ENCODE peak calls at places on chromosome 7, in five cellular contexts. D is HL-60, Z is GM23338, E is transverse colon, X is HepG2. L is an unnamed sample.

GRCh38 chr7:150356265-150356897 is 12.2 kb upstream of the REPIN1 start:
- DNase-seq in D (no peak), Z (peak; percentile 81), E (no peak), X (peak; percentile 49), L (no peak)

GRCh38 chr7:34759477-34760125 is 101.6 kb downstream of the NPSR1 start:
- DNase-seq in D (no peak), Z (peak; percentile 81), E (no peak), X (peak; percentile 61), L (peak; percentile 53)

GRCh38 chr7:156752371-156753297 is 112.1 kb downstream of the RNF32 start:
- DNase-seq in D (no peak), Z (peak; percentile 26), E (no peak), X (peak; percentile 7), L (no peak)

GRCh38 chr7:139618482-139619366 is 95.2 kb downstream of the CLEC2L start:
- DNase-seq in D (no peak), Z (peak; percentile 79), E (peak; percentile 35), X (peak; percentile 35), L (no peak)

GRCh38 chr7:120793213-120793936 is 64.6 kb downstream of the TSPAN12 start:
- DNase-seq in D (no peak), Z (no peak), E (no peak), X (no peak), L (no peak)

GRCh38 chr7:123057926-123058325 is 62.4 kb upstream of the TAS2R16 start:
- DNase-seq in D (no peak), Z (no peak), E (no peak), X (no peak), L (no peak)

GRCh38 chr7:113730309-113730955 is 188.4 kb downstream of the PPP1R3A start:
- DNase-seq in D (no peak), Z (no peak), E (no peak), X (no peak), L (no peak)

GRCh38 chr7:106618480-106618879 is 42.5 kb downstream of the CCDC71L start:
- DNase-seq in D (no peak), Z (no peak), E (no peak), X (no peak), L (no peak)

GRCh38 chr7:2016761-2017482 is 215.8 kb downstream of the MAD1L1 start:
- DNase-seq in D (no peak), Z (no peak), E (no peak), X (no peak), L (no peak)

GRCh38 chr7:94620703-94621118 is 35.2 kb downstream of the SGCE start:
- DNase-seq in D (peak; percentile 2), Z (no peak), E (peak; percentile 42), X (peak; percentile 82), L (peak; percentile 94)

GRCh38 chr7:110922906-110923305 is 168.0 kb upstream of the LRRN3 start:
- DNase-seq in D (no peak), Z (no peak), E (no peak), X (peak; percentile 6), L (no peak)

GRCh38 chr7:52917982-52918578 is 117.4 kb upstream of the POM121L12 start:
- DNase-seq in D (no peak), Z (peak; percentile 50), E (no peak), X (no peak), L (peak; percentile 2)

GRCh38 chr7:28389504-28390385 is 22.6 kb upstream of the CREB5 start:
- DNase-seq in D (no peak), Z (peak; percentile 85), E (no peak), X (peak; percentile 29), L (no peak)

GRCh38 chr7:65955718-65956117 is 26.3 kb downstream of the GUSB start:
- DNase-seq in D (no peak), Z (no peak), E (no peak), X (no peak), L (no peak)

GRCh38 chr7:100768784-100769183 is 35.4 kb downstream of the ZAN start:
- DNase-seq in D (no peak), Z (no peak), E (no peak), X (no peak), L (no peak)

GRCh38 chr7:50369408-50370026 is 65.0 kb downstream of the IKZF1 start:
- DNase-seq in D (peak; percentile 58), Z (peak; percentile 85), E (no peak), X (peak; percentile 11), L (peak; percentile 24)

GRCh38 chr7:155349601-155350331 is 52.1 kb downstream of the INSIG1 start:
- DNase-seq in D (no peak), Z (peak; percentile 68), E (no peak), X (no peak), L (no peak)

GRCh38 chr7:158741294-158741666 is 36.7 kb upstream of the NCAPG2 start:
- DNase-seq in D (no peak), Z (no peak), E (no peak), X (no peak), L (no peak)

GRCh38 chr7:70298780-70299446 is 700.6 kb downstream of the AUTS2 start:
- DNase-seq in D (no peak), Z (no peak), E (no peak), X (no peak), L (no peak)

GRCh38 chr7:157116762-157117161 is 22.0 kb upstream of the UBE3C start:
- DNase-seq in D (no peak), Z (no peak), E (no peak), X (no peak), L (no peak)

GRCh38 chr7:22001345-22002004 is 55.8 kb upstream of the CDCA7L start:
- DNase-seq in D (no peak), Z (peak; percentile 73), E (no peak), X (peak; percentile 27), L (peak; percentile 35)

GRCh38 chr7:108592633-108593277 is 23.1 kb downstream of the DNAJB9 start:
- DNase-seq in D (no peak), Z (no peak), E (no peak), X (no peak), L (no peak)

GRCh38 chr7:105916603-105917002 is 40.2 kb upstream of the ATXN7L1 start:
- DNase-seq in D (no peak), Z (no peak), E (no peak), X (no peak), L (no peak)

GRCh38 chr7:22607180-22607579 is 107.2 kb upstream of the STEAP1B start:
- DNase-seq in D (no peak), Z (no peak), E (no peak), X (no peak), L (no peak)

GRCh38 chr7:16356241-16356958 is 64.9 kb downstream of the CRPPA start:
- DNase-seq in D (no peak), Z (no peak), E (no peak), X (no peak), L (no peak)

GRCh38 chr7:114083714-114084113 is 164.9 kb upstream of the PPP1R3A start:
- DNase-seq in D (no peak), Z (no peak), E (no peak), X (no peak), L (no peak)

GRCh38 chr7:50400114-50400513 is 50.0 kb downstream of the FIGNL1 start:
- DNase-seq in D (no peak), Z (no peak), E (no peak), X (no peak), L (no peak)

GRCh38 chr7:28749673-28750072 is 208.5 kb downstream of the TRIL start:
- DNase-seq in D (no peak), Z (no peak), E (no peak), X (no peak), L (no peak)

GRCh38 chr7:24978837-24979469 is 1.0 kb downstream of the OSBPL3 start:
- DNase-seq in D (no peak), Z (peak; percentile 92), E (peak; percentile 28), X (no peak), L (no peak)

GRCh38 chr7:19709249-19709578 is 377 bp upstream of the POLR1F start:
- DNase-seq in D (no peak), Z (no peak), E (no peak), X (no peak), L (no peak)
- H3K4me3 ChIP-seq in D (no peak overlapping the region), Z (no peak overlapping the region), E (peak overlapping the region; percentile 90), X (peak overlapping the region; percentile 32), L (peak overlapping the region; percentile 98)

DNA sequence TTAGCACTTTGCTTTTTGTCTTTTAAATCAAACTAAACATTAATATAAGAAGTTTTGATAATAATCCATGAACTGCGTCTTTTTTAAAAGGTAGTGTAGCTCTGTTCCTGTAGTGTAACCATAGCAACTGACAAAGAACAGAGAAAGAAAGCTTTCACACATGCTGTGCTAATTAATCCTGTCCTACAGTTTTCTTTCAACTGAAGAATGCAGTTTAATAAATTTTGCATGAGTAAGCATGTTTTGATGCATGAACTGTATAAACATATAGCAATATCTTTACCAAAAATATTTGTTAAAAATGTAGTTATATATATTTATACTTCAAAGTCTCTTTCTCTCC is 311.6 kb upstream of the FZD1 start:
- DNase-seq in D (no peak), Z (peak; percentile 60), E (no peak), X (no peak), L (no peak)
- TF ChIP-seq POLR2AphosphoS5 in D (no peak), Z (no peak), E (no peak), X (no peak), L (no peak)

GRCh38 chr7:147300293-147300692 is 1183.7 kb downstream of the CNTNAP2 start:
- DNase-seq in D (no peak), Z (no peak), E (no peak), X (no peak), L (no peak)
- H3K4me3 ChIP-seq in D (no peak overlapping the region), Z (no peak overlapping the region), E (no peak overlapping the region), X (no peak overlapping the region), L (no peak overlapping the region)

GRCh38 chr7:102469972-102470825 is 5.4 kb downstream of the LRWD1 start:
- DNase-seq in D (no peak), Z (no peak), E (peak; percentile 88), X (no peak), L (no peak)
- TF ChIP-seq POLR2AphosphoS5 in D (no peak), Z (no peak), E (peak; percentile 58), X (no peak), L (no peak)

GRCh38 chr7:6437251-6437650 is 10.5 kb downstream of the DAGLB start:
- DNase-seq in D (no peak), Z (no peak), E (no peak), X (peak; percentile 32), L (no peak)

GRCh38 chr7:6438427-6438826 is 9.3 kb downstream of the DAGLB start:
- DNase-seq in D (no peak), Z (no peak), E (no peak), X (no peak), L (no peak)

GRCh38 chr7:6433814-6434630 is 13.7 kb downstream of the DAGLB start:
- DNase-seq in D (no peak), Z (no peak), E (no peak), X (no peak), L (no peak)

GRCh38 chr7:6436385-6436685 is 11.4 kb downstream of the DAGLB start:
- DNase-seq in D (no peak), Z (no peak), E (no peak), X (no peak), L (no peak)

GRCh38 chr7:6435486-6436384 is 12.0 kb downstream of the DAGLB start:
- DNase-seq in D (peak; percentile 87), Z (peak; percentile 89), E (peak; percentile 84), X (peak; percentile 50), L (no peak)
- H3K4me3 ChIP-seq in D (no peak overlapping the region), Z (no peak overlapping the region), E (peak overlapping the region; percentile 5), X (no peak overlapping the region), L (no peak overlapping the region)

GRCh38 chr7:127955051-127955531 is 76.1 kb downstream of the LRRC4 start:
- DNase-seq in D (no peak), Z (no peak), E (no peak), X (no peak), L (no peak)
- TF ChIP-seq POLR2AphosphoS5 in D (no peak), Z (no peak), E (peak; percentile 43), X (no peak), L (no peak)

GRCh38 chr7:37216923-37217322 is 231.7 kb downstream of the ELMO1 start:
- DNase-seq in D (no peak), Z (no peak), E (no peak), X (no peak), L (no peak)
- H3K4me3 ChIP-seq in D (no peak overlapping the region), Z (no peak overlapping the region), E (no peak overlapping the region), X (no peak overlapping the region), L (no peak overlapping the region)

GRCh38 chr7:135718219-135718618 is 9.8 kb downstream of the SLC13A4 start:
- DNase-seq in D (no peak), Z (no peak), E (no peak), X (no peak), L (no peak)
- TF ChIP-seq POLR2AphosphoS5 in D (no peak), Z (no peak), E (no peak), X (no peak), L (no peak)